ENCODE peak calls at places on chromosome 21, in eight cellular contexts. One of them, this sample, is unnamed.

GRCh38 chr21:41868062-41868710 is 11.0 kb downstream of the PRDM15 start:
- DNase-seq in progenitor cell of endocrine pancreas: no peak
- DNase-seq in coronary artery: no peak
- DNase-seq in stimulated activated CD8-positive, alpha-beta memory T cell treated with anti-CD3 and anti-CD28 coated beads, Interleukin-12 subunit alpha, Interleukin-12 subunit beta, amount 100 ng/mL, for 4 hours: no peak
- DNase-seq in Right ventricle myocardium inferior: no peak
- DNase-seq in effector memory CD8-positive, alpha-beta T cell: no peak
- DNase-seq in breast epithelium: no peak
- DNase-seq in cerebellum: no peak
- DNase-seq in this sample: no peak

GRCh38 chr21:31366825-31367224 is 22.8 kb upstream of the TIAM1 start:
- DNase-seq in breast epithelium: no peak
- DNase-seq in Right ventricle myocardium inferior: no peak
- DNase-seq in cerebellum: peak; percentile 51
- DNase-seq in stimulated activated CD8-positive, alpha-beta memory T cell treated with anti-CD3 and anti-CD28 coated beads, Interleukin-12 subunit alpha, Interleukin-12 subunit beta, amount 100 ng/mL, for 4 hours: no peak
- DNase-seq in effector memory CD8-positive, alpha-beta T cell: no peak
- DNase-seq in coronary artery: no peak
- DNase-seq in progenitor cell of endocrine pancreas: no peak
- DNase-seq in this sample: peak; percentile 75

GRCh38 chr21:46113497-46114176 is 15.7 kb downstream of the COL6A2 start:
- DNase-seq in progenitor cell of endocrine pancreas: no peak
- DNase-seq in Right ventricle myocardium inferior: no peak
- DNase-seq in breast epithelium: peak; percentile 36
- DNase-seq in stimulated activated CD8-positive, alpha-beta memory T cell treated with anti-CD3 and anti-CD28 coated beads, Interleukin-12 subunit alpha, Interleukin-12 subunit beta, amount 100 ng/mL, for 4 hours: no peak
- DNase-seq in effector memory CD8-positive, alpha-beta T cell: no peak
- DNase-seq in coronary artery: peak; percentile 53
- DNase-seq in cerebellum: no peak
- DNase-seq in this sample: no peak

GRCh38 chr21:15809818-15810217 is 80.0 kb downstream of the USP25 start:
- DNase-seq in cerebellum: no peak
- DNase-seq in progenitor cell of endocrine pancreas: no peak
- DNase-seq in coronary artery: no peak
- DNase-seq in effector memory CD8-positive, alpha-beta T cell: no peak
- DNase-seq in stimulated activated CD8-positive, alpha-beta memory T cell treated with anti-CD3 and anti-CD28 coated beads, Interleukin-12 subunit alpha, Interleukin-12 subunit beta, amount 100 ng/mL, for 4 hours: no peak
- DNase-seq in Right ventricle myocardium inferior: no peak
- DNase-seq in breast epithelium: no peak
- DNase-seq in this sample: no peak

GRCh38 chr21:17250651-17251294 is 262.1 kb upstream of the CXADR start:
- DNase-seq in progenitor cell of endocrine pancreas: no peak
- DNase-seq in effector memory CD8-positive, alpha-beta T cell: no peak
- DNase-seq in stimulated activated CD8-positive, alpha-beta memory T cell treated with anti-CD3 and anti-CD28 coated beads, Interleukin-12 subunit alpha, Interleukin-12 subunit beta, amount 100 ng/mL, for 4 hours: no peak
- DNase-seq in breast epithelium: no peak
- DNase-seq in cerebellum: no peak
- DNase-seq in Right ventricle myocardium inferior: no peak
- DNase-seq in coronary artery: no peak
- DNase-seq in this sample: no peak

GRCh38 chr21:42731264-42732032 is 78.0 kb downstream of the PDE9A start:
- DNase-seq in coronary artery: peak; percentile 47
- DNase-seq in effector memory CD8-positive, alpha-beta T cell: no peak
- DNase-seq in breast epithelium: no peak
- DNase-seq in Right ventricle myocardium inferior: no peak
- DNase-seq in stimulated activated CD8-positive, alpha-beta memory T cell treated with anti-CD3 and anti-CD28 coated beads, Interleukin-12 subunit alpha, Interleukin-12 subunit beta, amount 100 ng/mL, for 4 hours: no peak
- DNase-seq in cerebellum: no peak
- DNase-seq in progenitor cell of endocrine pancreas: no peak
- DNase-seq in this sample: peak; percentile 95

GRCh38 chr21:42341776-42342542 is 8.8 kb downstream of the TFF2 start:
- DNase-seq in stimulated activated CD8-positive, alpha-beta memory T cell treated with anti-CD3 and anti-CD28 coated beads, Interleukin-12 subunit alpha, Interleukin-12 subunit beta, amount 100 ng/mL, for 4 hours: no peak
- DNase-seq in progenitor cell of endocrine pancreas: no peak
- DNase-seq in cerebellum: no peak
- DNase-seq in coronary artery: no peak
- DNase-seq in breast epithelium: no peak
- DNase-seq in Right ventricle myocardium inferior: no peak
- DNase-seq in effector memory CD8-positive, alpha-beta T cell: no peak
- DNase-seq in this sample: no peak

GRCh38 chr21:32334980-32335471 is 36.4 kb downstream of the MRAP start:
- DNase-seq in stimulated activated CD8-positive, alpha-beta memory T cell treated with anti-CD3 and anti-CD28 coated beads, Interleukin-12 subunit alpha, Interleukin-12 subunit beta, amount 100 ng/mL, for 4 hours: no peak
- DNase-seq in effector memory CD8-positive, alpha-beta T cell: no peak
- DNase-seq in cerebellum: peak; percentile 73
- DNase-seq in Right ventricle myocardium inferior: no peak
- DNase-seq in breast epithelium: no peak
- DNase-seq in progenitor cell of endocrine pancreas: no peak
- DNase-seq in coronary artery: no peak
- DNase-seq in this sample: no peak

GRCh38 chr21:42514883-42515228 is 1.2 kb downstream of the SLC37A1 start:
- DNase-seq in effector memory CD8-positive, alpha-beta T cell: no peak
- DNase-seq in stimulated activated CD8-positive, alpha-beta memory T cell treated with anti-CD3 and anti-CD28 coated beads, Interleukin-12 subunit alpha, Interleukin-12 subunit beta, amount 100 ng/mL, for 4 hours: no peak
- DNase-seq in coronary artery: no peak
- DNase-seq in Right ventricle myocardium inferior: no peak
- DNase-seq in breast epithelium: no peak
- DNase-seq in progenitor cell of endocrine pancreas: no peak
- DNase-seq in cerebellum: no peak
- DNase-seq in this sample: no peak

GRCh38 chr21:38832664-38833063 is 26.9 kb downstream of the ETS2 start:
- DNase-seq in stimulated activated CD8-positive, alpha-beta memory T cell treated with anti-CD3 and anti-CD28 coated beads, Interleukin-12 subunit alpha, Interleukin-12 subunit beta, amount 100 ng/mL, for 4 hours: no peak
- DNase-seq in effector memory CD8-positive, alpha-beta T cell: no peak
- DNase-seq in progenitor cell of endocrine pancreas: no peak
- DNase-seq in coronary artery: no peak
- DNase-seq in breast epithelium: no peak
- DNase-seq in cerebellum: no peak
- DNase-seq in Right ventricle myocardium inferior: no peak
- DNase-seq in this sample: no peak

GRCh38 chr21:32184059-32184458 is 94.8 kb downstream of the MIS18A start:
- DNase-seq in cerebellum: no peak
- DNase-seq in effector memory CD8-positive, alpha-beta T cell: no peak
- DNase-seq in stimulated activated CD8-positive, alpha-beta memory T cell treated with anti-CD3 and anti-CD28 coated beads, Interleukin-12 subunit alpha, Interleukin-12 subunit beta, amount 100 ng/mL, for 4 hours: no peak
- DNase-seq in coronary artery: no peak
- DNase-seq in Right ventricle myocardium inferior: no peak
- DNase-seq in progenitor cell of endocrine pancreas: no peak
- DNase-seq in breast epithelium: no peak
- DNase-seq in this sample: no peak

GRCh38 chr21:37871121-37871862 is 45.0 kb downstream of the KCNJ6 start:
- DNase-seq in coronary artery: no peak
- DNase-seq in progenitor cell of endocrine pancreas: no peak
- DNase-seq in effector memory CD8-positive, alpha-beta T cell: no peak
- DNase-seq in breast epithelium: no peak
- DNase-seq in Right ventricle myocardium inferior: no peak
- DNase-seq in stimulated activated CD8-positive, alpha-beta memory T cell treated with anti-CD3 and anti-CD28 coated beads, Interleukin-12 subunit alpha, Interleukin-12 subunit beta, amount 100 ng/mL, for 4 hours: no peak
- DNase-seq in cerebellum: no peak
- DNase-seq in this sample: no peak

GRCh38 chr21:46151261-46151988 is 4.0 kb downstream of the FTCD start:
- DNase-seq in coronary artery: peak; percentile 55
- DNase-seq in breast epithelium: peak; percentile 51
- DNase-seq in progenitor cell of endocrine pancreas: no peak
- DNase-seq in Right ventricle myocardium inferior: peak; percentile 56
- DNase-seq in cerebellum: no peak
- DNase-seq in stimulated activated CD8-positive, alpha-beta memory T cell treated with anti-CD3 and anti-CD28 coated beads, Interleukin-12 subunit alpha, Interleukin-12 subunit beta, amount 100 ng/mL, for 4 hours: no peak
- DNase-seq in effector memory CD8-positive, alpha-beta T cell: no peak
- DNase-seq in this sample: no peak

GRCh38 chr21:35528109-35529042 is 479.3 kb upstream of the RUNX1 start:
- DNase-seq in cerebellum: no peak
- DNase-seq in Right ventricle myocardium inferior: peak; percentile 56
- DNase-seq in breast epithelium: no peak
- DNase-seq in effector memory CD8-positive, alpha-beta T cell: peak; percentile 7
- DNase-seq in progenitor cell of endocrine pancreas: no peak
- DNase-seq in stimulated activated CD8-positive, alpha-beta memory T cell treated with anti-CD3 and anti-CD28 coated beads, Interleukin-12 subunit alpha, Interleukin-12 subunit beta, amount 100 ng/mL, for 4 hours: peak; percentile 11
- DNase-seq in coronary artery: no peak
- DNase-seq in this sample: no peak

GRCh38 chr21:28485301-28486022 is 507.2 kb downstream of the LTN1 start:
- DNase-seq in cerebellum: no peak
- DNase-seq in progenitor cell of endocrine pancreas: no peak
- DNase-seq in coronary artery: no peak
- DNase-seq in breast epithelium: no peak
- DNase-seq in Right ventricle myocardium inferior: no peak
- DNase-seq in effector memory CD8-positive, alpha-beta T cell: no peak
- DNase-seq in stimulated activated CD8-positive, alpha-beta memory T cell treated with anti-CD3 and anti-CD28 coated beads, Interleukin-12 subunit alpha, Interleukin-12 subunit beta, amount 100 ng/mL, for 4 hours: no peak
- DNase-seq in this sample: no peak

GRCh38 chr21:37531402-37532042 is 164.9 kb downstream of the DYRK1A start:
- DNase-seq in breast epithelium: no peak
- DNase-seq in coronary artery: peak; percentile 84
- DNase-seq in cerebellum: no peak
- DNase-seq in progenitor cell of endocrine pancreas: no peak
- DNase-seq in Right ventricle myocardium inferior: peak; percentile 80
- DNase-seq in effector memory CD8-positive, alpha-beta T cell: no peak
- DNase-seq in stimulated activated CD8-positive, alpha-beta memory T cell treated with anti-CD3 and anti-CD28 coated beads, Interleukin-12 subunit alpha, Interleukin-12 subunit beta, amount 100 ng/mL, for 4 hours: no peak
- DNase-seq in this sample: peak; percentile 31

GRCh38 chr21:30340714-30341573 is 3.5 kb upstream of the KRTAP27-1 start:
- DNase-seq in breast epithelium: no peak
- DNase-seq in cerebellum: no peak
- DNase-seq in progenitor cell of endocrine pancreas: peak; percentile 34
- DNase-seq in coronary artery: no peak
- DNase-seq in stimulated activated CD8-positive, alpha-beta memory T cell treated with anti-CD3 and anti-CD28 coated beads, Interleukin-12 subunit alpha, Interleukin-12 subunit beta, amount 100 ng/mL, for 4 hours: no peak
- DNase-seq in effector memory CD8-positive, alpha-beta T cell: no peak
- DNase-seq in Right ventricle myocardium inferior: no peak
- DNase-seq in this sample: peak; percentile 37

GRCh38 chr21:33036430-33037162 is 10.9 kb downstream of the OLIG2 start:
- DNase-seq in Right ventricle myocardium inferior: no peak
- DNase-seq in coronary artery: no peak
- DNase-seq in progenitor cell of endocrine pancreas: no peak
- DNase-seq in cerebellum: no peak
- DNase-seq in breast epithelium: no peak
- DNase-seq in stimulated activated CD8-positive, alpha-beta memory T cell treated with anti-CD3 and anti-CD28 coated beads, Interleukin-12 subunit alpha, Interleukin-12 subunit beta, amount 100 ng/mL, for 4 hours: peak; percentile 21
- DNase-seq in effector memory CD8-positive, alpha-beta T cell: peak; percentile 22
- DNase-seq in this sample: no peak

GRCh38 chr21:15638856-15639549 is 90.8 kb upstream of the USP25 start:
- DNase-seq in progenitor cell of endocrine pancreas: no peak
- DNase-seq in stimulated activated CD8-positive, alpha-beta memory T cell treated with anti-CD3 and anti-CD28 coated beads, Interleukin-12 subunit alpha, Interleukin-12 subunit beta, amount 100 ng/mL, for 4 hours: no peak
- DNase-seq in cerebellum: no peak
- DNase-seq in effector memory CD8-positive, alpha-beta T cell: no peak
- DNase-seq in coronary artery: no peak
- DNase-seq in breast epithelium: peak; percentile 63
- DNase-seq in Right ventricle myocardium inferior: no peak
- DNase-seq in this sample: no peak

GRCh38 chr21:25639167-25639921 is at the start of gene JAM2:
- DNase-seq in Right ventricle myocardium inferior: peak; percentile 75
- DNase-seq in stimulated activated CD8-positive, alpha-beta memory T cell treated with anti-CD3 and anti-CD28 coated beads, Interleukin-12 subunit alpha, Interleukin-12 subunit beta, amount 100 ng/mL, for 4 hours: peak; percentile 35
- DNase-seq in progenitor cell of endocrine pancreas: peak; percentile 42
- DNase-seq in effector memory CD8-positive, alpha-beta T cell: peak; percentile 24
- DNase-seq in cerebellum: peak; percentile 21
- DNase-seq in breast epithelium: no peak
- DNase-seq in coronary artery: no peak
- DNase-seq in this sample: no peak

GRCh38 chr21:31733521-31734149 is 1.7 kb upstream of the SCAF4 start:
- DNase-seq in cerebellum: no peak
- DNase-seq in effector memory CD8-positive, alpha-beta T cell: no peak
- DNase-seq in coronary artery: no peak
- DNase-seq in progenitor cell of endocrine pancreas: no peak
- DNase-seq in stimulated activated CD8-positive, alpha-beta memory T cell treated with anti-CD3 and anti-CD28 coated beads, Interleukin-12 subunit alpha, Interleukin-12 subunit beta, amount 100 ng/mL, for 4 hours: no peak
- DNase-seq in breast epithelium: no peak
- DNase-seq in Right ventricle myocardium inferior: no peak
- DNase-seq in this sample: no peak

GRCh38 chr21:38494688-38495087 is 3.6 kb downstream of the ERG start:
- DNase-seq in stimulated activated CD8-positive, alpha-beta memory T cell treated with anti-CD3 and anti-CD28 coated beads, Interleukin-12 subunit alpha, Interleukin-12 subunit beta, amount 100 ng/mL, for 4 hours: no peak
- DNase-seq in breast epithelium: no peak
- DNase-seq in coronary artery: no peak
- DNase-seq in Right ventricle myocardium inferior: no peak
- DNase-seq in progenitor cell of endocrine pancreas: no peak
- DNase-seq in effector memory CD8-positive, alpha-beta T cell: no peak
- DNase-seq in cerebellum: no peak
- DNase-seq in this sample: no peak

GRCh38 chr21:36209626-36210171 is 53.1 kb downstream of the DOP1B start:
- DNase-seq in stimulated activated CD8-positive, alpha-beta memory T cell treated with anti-CD3 and anti-CD28 coated beads, Interleukin-12 subunit alpha, Interleukin-12 subunit beta, amount 100 ng/mL, for 4 hours: no peak
- DNase-seq in coronary artery: no peak
- DNase-seq in cerebellum: peak; percentile 74
- DNase-seq in progenitor cell of endocrine pancreas: no peak
- DNase-seq in Right ventricle myocardium inferior: no peak
- DNase-seq in effector memory CD8-positive, alpha-beta T cell: peak; percentile 25
- DNase-seq in breast epithelium: no peak
- DNase-seq in this sample: peak; percentile 52

GRCh38 chr21:37855568-37856391 is 60.5 kb downstream of the KCNJ6 start:
- DNase-seq in stimulated activated CD8-positive, alpha-beta memory T cell treated with anti-CD3 and anti-CD28 coated beads, Interleukin-12 subunit alpha, Interleukin-12 subunit beta, amount 100 ng/mL, for 4 hours: no peak
- DNase-seq in breast epithelium: no peak
- DNase-seq in effector memory CD8-positive, alpha-beta T cell: no peak
- DNase-seq in progenitor cell of endocrine pancreas: no peak
- DNase-seq in cerebellum: peak; percentile 64
- DNase-seq in Right ventricle myocardium inferior: no peak
- DNase-seq in coronary artery: no peak
- DNase-seq in this sample: no peak

GRCh38 chr21:46667191-46667734 is 31.8 kb downstream of the PRMT2 start:
- DNase-seq in stimulated activated CD8-positive, alpha-beta memory T cell treated with anti-CD3 and anti-CD28 coated beads, Interleukin-12 subunit alpha, Interleukin-12 subunit beta, amount 100 ng/mL, for 4 hours: no peak
- DNase-seq in cerebellum: no peak
- DNase-seq in Right ventricle myocardium inferior: peak; percentile 53
- DNase-seq in progenitor cell of endocrine pancreas: no peak
- DNase-seq in effector memory CD8-positive, alpha-beta T cell: no peak
- DNase-seq in breast epithelium: no peak
- DNase-seq in coronary artery: no peak
- DNase-seq in this sample: no peak

GRCh38 chr21:34885636-34886553 is 163.2 kb downstream of the RUNX1 start:
- DNase-seq in Right ventricle myocardium inferior: no peak
- DNase-seq in effector memory CD8-positive, alpha-beta T cell: no peak
- DNase-seq in cerebellum: no peak
- DNase-seq in progenitor cell of endocrine pancreas: no peak
- DNase-seq in stimulated activated CD8-positive, alpha-beta memory T cell treated with anti-CD3 and anti-CD28 coated beads, Interleukin-12 subunit alpha, Interleukin-12 subunit beta, amount 100 ng/mL, for 4 hours: no peak
- DNase-seq in breast epithelium: no peak
- DNase-seq in coronary artery: no peak
- DNase-seq in this sample: peak; percentile 61

GRCh38 chr21:44392916-44393315 is 39.5 kb downstream of the TRPM2 start:
- DNase-seq in breast epithelium: no peak
- DNase-seq in effector memory CD8-positive, alpha-beta T cell: no peak
- DNase-seq in cerebellum: no peak
- DNase-seq in coronary artery: no peak
- DNase-seq in progenitor cell of endocrine pancreas: no peak
- DNase-seq in stimulated activated CD8-positive, alpha-beta memory T cell treated with anti-CD3 and anti-CD28 coated beads, Interleukin-12 subunit alpha, Interleukin-12 subunit beta, amount 100 ng/mL, for 4 hours: no peak
- DNase-seq in Right ventricle myocardium inferior: no peak
- DNase-seq in this sample: no peak

GRCh38 chr21:38637161-38637560 is 138.9 kb upstream of the ERG start:
- DNase-seq in progenitor cell of endocrine pancreas: no peak
- DNase-seq in effector memory CD8-positive, alpha-beta T cell: no peak
- DNase-seq in Right ventricle myocardium inferior: no peak
- DNase-seq in cerebellum: no peak
- DNase-seq in coronary artery: no peak
- DNase-seq in stimulated activated CD8-positive, alpha-beta memory T cell treated with anti-CD3 and anti-CD28 coated beads, Interleukin-12 subunit alpha, Interleukin-12 subunit beta, amount 100 ng/mL, for 4 hours: no peak
- DNase-seq in breast epithelium: no peak
- DNase-seq in this sample: no peak

GRCh38 chr21:42362700-42363099 is 3.6 kb downstream of the TFF1 start:
- DNase-seq in breast epithelium: no peak
- DNase-seq in cerebellum: no peak
- DNase-seq in coronary artery: no peak
- DNase-seq in stimulated activated CD8-positive, alpha-beta memory T cell treated with anti-CD3 and anti-CD28 coated beads, Interleukin-12 subunit alpha, Interleukin-12 subunit beta, amount 100 ng/mL, for 4 hours: no peak
- DNase-seq in Right ventricle myocardium inferior: no peak
- DNase-seq in effector memory CD8-positive, alpha-beta T cell: no peak
- DNase-seq in progenitor cell of endocrine pancreas: no peak
- DNase-seq in this sample: no peak

GRCh38 chr21:33924079-33924765 is 8.6 kb upstream of the ATP5PO start:
- DNase-seq in progenitor cell of endocrine pancreas: peak; percentile 76
- DNase-seq in breast epithelium: peak; percentile 91
- DNase-seq in Right ventricle myocardium inferior: peak; percentile 93
- DNase-seq in effector memory CD8-positive, alpha-beta T cell: peak; percentile 87
- DNase-seq in stimulated activated CD8-positive, alpha-beta memory T cell treated with anti-CD3 and anti-CD28 coated beads, Interleukin-12 subunit alpha, Interleukin-12 subunit beta, amount 100 ng/mL, for 4 hours: peak; percentile 72
- DNase-seq in coronary artery: peak; percentile 86
- DNase-seq in cerebellum: peak; percentile 84
- DNase-seq in this sample: peak; percentile 87